ENCODE peak calls at places on chromosomes 12 and 14, in ten cellular contexts. V, O, M, C, X, D, N, H, E and K are unnamed samples.

GRCh38 chr14:43247877-43248276 is 1259.2 kb downstream of the FSCB start:
- DNase-seq in V (no peak), O (no peak), M (no peak), C (no peak), X (no peak), D (no peak), N (no peak), H (no peak), E (no peak), K (no peak)

GRCh38 chr12:112170376-112170775 is 45.0 kb downstream of the TRAFD1 start:
- DNase-seq in V (no peak), O (peak), M (peak), C (peak), X (peak), D (no peak), N (no peak), H (no peak), E (no peak), K (no peak)

GRCh38 chr12:66191547-66192126 is 2.6 kb downstream of the IRAK3 start:
- DNase-seq in V (peak), O (no peak), M (no peak), C (no peak), X (no peak), D (peak), N (no peak), H (no peak), E (no peak), K (no peak)

GRCh38 chr14:99476864-99477263 is 3.8 kb downstream of the SETD3 start:
- DNase-seq in V (no peak), O (no peak), M (no peak), C (peak), X (no peak), D (no peak), N (no peak), H (no peak), E (no peak), K (no peak)

GRCh38 chr14:104392001-104392395 is 187.6 kb upstream of the C14orf180 start:
- DNase-seq in V (no peak), O (no peak), M (no peak), C (no peak), X (peak), D (no peak), N (no peak), H (no peak), E (no peak), K (peak)

GRCh38 chr14:64549805-64550538 is at the start of gene PPP1R36:
- DNase-seq in V (peak), O (no peak), M (peak), C (peak), X (no peak), D (peak), N (peak), H (peak), E (peak), K (peak)

GRCh38 chr14:103696027-103696402 is 19.2 kb downstream of the XRCC3 start:
- DNase-seq in V (no peak), O (no peak), M (peak), C (no peak), X (peak), D (no peak), N (no peak), H (no peak), E (no peak), K (no peak)

GRCh38 chr12:99282670-99283069 is 364.9 kb upstream of the GARIN6 start:
- DNase-seq in V (no peak), O (no peak), M (no peak), C (no peak), X (no peak), D (no peak), N (no peak), H (no peak), E (no peak), K (no peak)

GRCh38 chr12:43893670-43894069 is 57.8 kb downstream of the TMEM117 start:
- DNase-seq in V (no peak), O (peak), M (no peak), C (peak), X (no peak), D (no peak), N (no peak), H (no peak), E (no peak), K (no peak)

GRCh38 chr14:55572578-55572977 is 7.4 kb upstream of the KTN1 start:
- DNase-seq in V (peak), O (no peak), M (no peak), C (no peak), X (no peak), D (peak), N (no peak), H (peak), E (no peak), K (no peak)

GRCh38 chr12:108691995-108692808 is 39.1 kb downstream of the CORO1C start:
- DNase-seq in V (peak), O (no peak), M (peak), C (peak), X (peak), D (peak), N (no peak), H (peak), E (no peak), K (no peak)

GRCh38 chr12:33944703-33945437 is 77.4 kb upstream of the ALG10 start:
- DNase-seq in V (no peak), O (no peak), M (no peak), C (no peak), X (no peak), D (no peak), N (no peak), H (no peak), E (no peak), K (no peak)

GRCh38 chr12:67919406-67919805 is 69.8 kb upstream of the IFNG-AS1 start:
- DNase-seq in V (peak), O (no peak), M (no peak), C (peak), X (no peak), D (no peak), N (no peak), H (no peak), E (no peak), K (no peak)

GRCh38 chr14:99619873-99620834 is 16.1 kb upstream of the CCDC85C start:
- DNase-seq in V (no peak), O (no peak), M (no peak), C (peak), X (no peak), D (no peak), N (no peak), H (no peak), E (no peak), K (no peak)

GRCh38 chr12:120314220-120314619 is 12.1 kb downstream of the SIRT4 start:
- DNase-seq in V (no peak), O (no peak), M (peak), C (no peak), X (no peak), D (no peak), N (no peak), H (no peak), E (no peak), K (no peak)

GRCh38 chr12:111747333-111747732 is 19.4 kb upstream of the ALDH2 start:
- DNase-seq in V (no peak), O (no peak), M (no peak), C (no peak), X (no peak), D (no peak), N (no peak), H (no peak), E (no peak), K (no peak)

GRCh38 chr14:45134051-45134958 is at the start of gene FKBP3:
- DNase-seq in V (peak), O (peak), M (peak), C (peak), X (peak), D (peak), N (peak), H (peak), E (peak), K (peak)

GRCh38 chr12:62249419-62249818 is 10.8 kb upstream of the USP15 start:
- DNase-seq in V (no peak), O (no peak), M (no peak), C (no peak), X (no peak), D (no peak), N (no peak), H (no peak), E (no peak), K (no peak)

GRCh38 chr14:92507174-92507768 is 6.3 kb upstream of the RIN3 start:
- DNase-seq in V (peak), O (no peak), M (peak), C (no peak), X (no peak), D (peak), N (no peak), H (no peak), E (no peak), K (no peak)

GRCh38 chr14:99182548-99183115 is 89.4 kb downstream of the BCL11B start:
- DNase-seq in V (no peak), O (no peak), M (no peak), C (no peak), X (no peak), D (no peak), N (peak), H (no peak), E (no peak), K (no peak)

GRCh38 chr12:80810874-80811273 is 94.2 kb downstream of the MYF5 start:
- DNase-seq in V (no peak), O (no peak), M (no peak), C (no peak), X (no peak), D (no peak), N (no peak), H (no peak), E (no peak), K (no peak)

GRCh38 chr14:24944800-24945199 is 105.1 kb downstream of the STXBP6 start:
- DNase-seq in V (peak), O (no peak), M (no peak), C (no peak), X (no peak), D (no peak), N (no peak), H (no peak), E (no peak), K (no peak)

GRCh38 chr12:114430306-114430705 is 24.4 kb upstream of the TBX5 start:
- DNase-seq in V (no peak), O (no peak), M (no peak), C (peak), X (no peak), D (no peak), N (no peak), H (no peak), E (no peak), K (no peak)

GRCh38 chr12:108039794-108040193 is 89.3 kb upstream of the WSCD2 start:
- DNase-seq in V (no peak), O (no peak), M (no peak), C (no peak), X (no peak), D (no peak), N (no peak), H (no peak), E (no peak), K (no peak)

GRCh38 chr14:29475641-29476040 is 452.0 kb downstream of the PRKD1 start:
- DNase-seq in V (no peak), O (no peak), M (no peak), C (peak), X (no peak), D (no peak), N (no peak), H (no peak), E (no peak), K (no peak)

GRCh38 chr12:55705802-55706402 is 1.8 kb downstream of the ITGA7 start:
- DNase-seq in V (no peak), O (no peak), M (peak), C (no peak), X (no peak), D (no peak), N (no peak), H (no peak), E (no peak), K (no peak)

GRCh38 chr14:78725086-78725485 is 554.9 kb downstream of the NRXN3 start:
- DNase-seq in V (no peak), O (no peak), M (no peak), C (no peak), X (no peak), D (peak), N (no peak), H (no peak), E (no peak), K (no peak)

GRCh38 chr14:38309522-38310262 is 53.8 kb upstream of the CLEC14A start:
- DNase-seq in V (no peak), O (no peak), M (no peak), C (no peak), X (no peak), D (no peak), N (no peak), H (no peak), E (no peak), K (no peak)

GRCh38 chr14:75825147-75825592 is 156.6 kb downstream of the TGFB3 start:
- DNase-seq in V (no peak), O (peak), M (no peak), C (no peak), X (no peak), D (no peak), N (no peak), H (no peak), E (no peak), K (no peak)

GRCh38 chr14:100538566-100539318 is 48.5 kb downstream of the BEGAIN start:
- DNase-seq in V (no peak), O (no peak), M (no peak), C (no peak), X (peak), D (no peak), N (no peak), H (no peak), E (peak), K (no peak)

GRCh38 chr12:75564398-75564797 is 53.0 kb upstream of the KRR1 start:
- DNase-seq in V (no peak), O (no peak), M (no peak), C (no peak), X (no peak), D (no peak), N (no peak), H (no peak), E (no peak), K (no peak)

GRCh38 chr12:45989277-45989856 is 1.0 kb downstream of the SCAF11 start:
- DNase-seq in V (peak), O (no peak), M (peak), C (no peak), X (no peak), D (peak), N (peak), H (peak), E (no peak), K (peak)